ENCODE peak calls at places on chromosome 7, in five cellular contexts. N, W, Z, X and C are unnamed samples.

GRCh38 chr7:137996386-137996851 is 5.5 kb downstream of the CREB3L2 start:
- DNase-seq in N (peak; percentile 82), W (no peak), Z (no peak), X (peak; percentile 94), C (no peak)

GRCh38 chr7:90824386-90825307 is 228.5 kb downstream of the CDK14 start:
- DNase-seq in N (peak; percentile 88), W (peak; percentile 49), Z (peak; percentile 80), X (peak; percentile 82), C (peak; percentile 41)

GRCh38 chr7:64885520-64886240 is 17.4 kb upstream of the ZNF273 start:
- DNase-seq in N (no peak), W (no peak), Z (no peak), X (no peak), C (no peak)

GRCh38 chr7:19519443-19519977 is 189.3 kb downstream of the POLR1F start:
- DNase-seq in N (peak; percentile 0), W (no peak), Z (peak; percentile 69), X (peak; percentile 59), C (no peak)

GRCh38 chr7:157266272-157266671 is 70.5 kb upstream of the DNAJB6 start:
- DNase-seq in N (no peak), W (no peak), Z (no peak), X (no peak), C (no peak)

GRCh38 chr7:92614586-92615237 is 24.5 kb upstream of the FAM133B start:
- DNase-seq in N (peak; percentile 72), W (no peak), Z (no peak), X (peak; percentile 53), C (no peak)

GRCh38 chr7:142868881-142869415 is 14.1 kb downstream of the EPHB6 start:
- DNase-seq in N (no peak), W (no peak), Z (no peak), X (no peak), C (no peak)

GRCh38 chr7:75958802-75959543 is 35.4 kb downstream of the TMEM120A start:
- DNase-seq in N (no peak), W (no peak), Z (no peak), X (no peak), C (no peak)

GRCh38 chr7:154651501-154651900 is 351.4 kb downstream of the PAXIP1 start:
- DNase-seq in N (no peak), W (no peak), Z (no peak), X (no peak), C (no peak)

GRCh38 chr7:140654661-140655060 is 14.0 kb upstream of the DENND2A start:
- DNase-seq in N (no peak), W (no peak), Z (no peak), X (no peak), C (no peak)

GRCh38 chr7:107854989-107855388 is 36.0 kb upstream of the DLD start:
- DNase-seq in N (peak; percentile 10), W (no peak), Z (peak; percentile 50), X (peak; percentile 42), C (no peak)

GRCh38 chr7:151249732-151250072 is 1.2 kb upstream of the SMARCD3 start:
- DNase-seq in N (peak; percentile 64), W (no peak), Z (peak; percentile 43), X (peak; percentile 77), C (no peak)

GRCh38 chr7:147078324-147078723 is 961.7 kb downstream of the CNTNAP2 start:
- DNase-seq in N (no peak), W (no peak), Z (no peak), X (no peak), C (no peak)

GRCh38 chr7:77802557-77803410 is 4.2 kb downstream of the PHTF2 start:
- DNase-seq in N (no peak), W (no peak), Z (no peak), X (peak; percentile 36), C (no peak)

GRCh38 chr7:69994907-69995542 is 396.8 kb downstream of the AUTS2 start:
- DNase-seq in N (no peak), W (no peak), Z (no peak), X (no peak), C (no peak)

GRCh38 chr7:91875851-91876250 is 4.7 kb downstream of the MTERF1 start:
- DNase-seq in N (peak; percentile 41), W (no peak), Z (peak; percentile 22), X (peak; percentile 46), C (no peak)

GRCh38 chr7:141558544-141559183 is 7.5 kb downstream of the AGK start:
- DNase-seq in N (peak; percentile 37), W (no peak), Z (peak; percentile 21), X (peak; percentile 26), C (peak; percentile 14)

GRCh38 chr7:15332962-15333361 is 228.9 kb downstream of the AGMO start:
- DNase-seq in N (no peak), W (no peak), Z (no peak), X (no peak), C (no peak)

GRCh38 chr7:77684030-77684429 is 12.2 kb upstream of the RSBN1L start:
- DNase-seq in N (peak; percentile 89), W (no peak), Z (peak; percentile 94), X (peak; percentile 93), C (no peak)

GRCh38 chr7:128352138-128352537 is 8.4 kb upstream of the RBM28 start:
- DNase-seq in N (peak; percentile 14), W (no peak), Z (peak; percentile 59), X (peak; percentile 73), C (no peak)

GRCh38 chr7:77867208-77867915 is 68.8 kb downstream of the PHTF2 start:
- DNase-seq in N (no peak), W (no peak), Z (peak; percentile 32), X (peak; percentile 31), C (no peak)

GRCh38 chr7:86708334-86708733 is 64.6 kb downstream of the GRM3 start:
- DNase-seq in N (no peak), W (no peak), Z (no peak), X (no peak), C (no peak)

GRCh38 chr7:147412782-147413186 is 1177.8 kb upstream of the C7orf33 start:
- DNase-seq in N (peak; percentile 99), W (peak; percentile 77), Z (peak; percentile 52), X (peak; percentile 92), C (peak; percentile 70)

GRCh38 chr7:68576366-68576765 is 1021.9 kb upstream of the AUTS2 start:
- DNase-seq in N (no peak), W (no peak), Z (no peak), X (no peak), C (no peak)

GRCh38 chr7:5452470-5452899 is 28.9 kb upstream of the TNRC18 start:
- DNase-seq in N (no peak), W (no peak), Z (no peak), X (peak; percentile 32), C (no peak)

GRCh38 chr7:93958216-93958615 is 36.7 kb downstream of the GNG11 start:
- DNase-seq in N (no peak), W (no peak), Z (peak; percentile 4), X (no peak), C (no peak)

GRCh38 chr7:33644489-33644888 is 260.9 kb upstream of the BMPER start:
- DNase-seq in N (no peak), W (no peak), Z (no peak), X (no peak), C (no peak)

GRCh38 chr7:148720472-148720871 is 21.8 kb downstream of the CUL1 start:
- DNase-seq in N (peak; percentile 21), W (no peak), Z (no peak), X (peak; percentile 49), C (no peak)

GRCh38 chr7:138618933-138619332 is 82.2 kb downstream of the SVOPL start:
- DNase-seq in N (no peak), W (no peak), Z (no peak), X (no peak), C (no peak)

GRCh38 chr7:738241-738640 is 11.2 kb upstream of the PRKAR1B start:
- DNase-seq in N (no peak), W (no peak), Z (no peak), X (no peak), C (no peak)

GRCh38 chr7:30659312-30659711 is 22.9 kb downstream of the CRHR2 start:
- DNase-seq in N (no peak), W (no peak), Z (no peak), X (peak; percentile 38), C (no peak)

GRCh38 chr7:40805361-40805760 is 670.6 kb downstream of the SUGCT start:
- DNase-seq in N (peak; percentile 85), W (no peak), Z (no peak), X (no peak), C (no peak)

GRCh38 chr7:35971133-35971995 is 170.5 kb downstream of the SEPTIN7 start:
- DNase-seq in N (no peak), W (no peak), Z (no peak), X (peak; percentile 38), C (no peak)
- TF ChIP-seq CTCF in N (no peak), W (no peak), Z (no peak), X (peak; percentile 30), C (no peak)

GRCh38 chr7:81430150-81430549 is 339.7 kb downstream of the HGF start:
- DNase-seq in N (no peak), W (no peak), Z (peak; percentile 15), X (peak; percentile 44), C (no peak)
- TF ChIP-seq CTCF in N (no peak), W (no peak), Z (peak; percentile 13), X (peak; percentile 7), C (no peak)

GRCh38 chr7:8579661-8580060 is 146.3 kb downstream of the NXPH1 start:
- DNase-seq in N (no peak), W (no peak), Z (no peak), X (no peak), C (no peak)
- TF ChIP-seq CTCF in N (no peak), W (no peak), Z (no peak), X (no peak), C (no peak)

GRCh38 chr7:73779517-73779916 is 9.4 kb upstream of the CLDN3 start:
- DNase-seq in N (no peak), W (no peak), Z (no peak), X (peak; percentile 22), C (no peak)
- TF ChIP-seq CTCF in N (no peak), W (no peak), Z (no peak), X (no peak), C (no peak)

GRCh38 chr7:101817930-101818698 is 688 bp downstream of the CUX1 start:
- DNase-seq in N (peak; percentile 33), W (no peak), Z (peak; percentile 45), X (peak; percentile 78), C (no peak)

GRCh38 chr7:101815826-101816488 is 1.5 kb upstream of the CUX1 start:
- DNase-seq in N (peak; percentile 82), W (peak; percentile 42), Z (peak; percentile 90), X (peak; percentile 89), C (no peak)

GRCh38 chr7:101817031-101817929 is at the start of gene CUX1:
- DNase-seq in N (no peak), W (no peak), Z (peak; percentile 24), X (no peak), C (no peak)

GRCh38 chr7:101814996-101815825 is 2.2 kb upstream of the CUX1 start:
- DNase-seq in N (no peak), W (no peak), Z (no peak), X (peak; percentile 46), C (no peak)

DNA sequence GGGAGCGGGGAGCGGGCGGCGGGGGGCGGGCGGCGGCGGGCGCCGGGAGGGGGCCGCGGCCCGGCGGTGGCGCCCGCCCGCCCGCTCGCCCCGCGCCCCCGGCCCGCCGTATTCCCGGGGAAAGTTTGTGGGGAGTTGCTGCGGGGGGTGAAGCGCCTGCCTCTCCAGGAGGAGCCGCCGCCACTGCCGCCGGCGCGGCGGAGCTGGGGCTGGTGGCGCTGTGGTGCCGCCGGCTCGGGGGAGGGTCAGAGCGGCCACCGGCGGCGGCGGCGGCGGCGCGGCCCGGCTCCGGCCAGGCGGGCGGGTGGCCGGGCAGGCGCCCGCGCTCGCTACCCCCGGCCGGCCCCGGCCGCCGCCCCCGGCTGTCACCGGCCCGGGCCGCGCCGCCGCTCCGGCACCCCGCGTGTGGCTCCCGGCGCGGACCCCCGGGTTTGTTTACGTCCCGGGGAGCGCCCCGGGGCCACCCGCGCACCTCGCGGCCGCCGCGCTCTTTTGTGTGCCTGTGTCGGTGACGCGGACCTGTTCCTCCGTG is 861 bp upstream of the CUX1 start:
- DNase-seq in N (peak; percentile 47), W (no peak), Z (peak; percentile 55), X (peak; percentile 56), C (no peak)
- TF ChIP-seq CTCF in N (no peak), W (peak; percentile 2), Z (no peak), X (no peak), C (no peak)